ENCODE peak calls at places on chromosomes 12 and 14, in nine cellular contexts. L, F, W, E, X, A, O, S and B are unnamed samples.

GRCh38 chr12:93968928-93969327 is 179.4 kb upstream of the PLXNC1 start:
- DNase-seq in F (no peak), X (no peak), O (no peak), W (no peak), S (no peak), A (no peak), E (no peak), L (no peak), B (no peak)

GRCh38 chr14:105944632-105945610 is 418.5 kb downstream of the TMEM121 start:
- DNase-seq in E (peak), L (no peak), X (no peak), F (peak), W (no peak), A (no peak), O (peak), S (peak), B (peak)

GRCh38 chr12:97875064-97875463 is 412.5 kb downstream of the RMST start:
- DNase-seq in A (no peak), L (no peak), E (no peak), S (no peak), O (no peak), W (no peak), F (peak), X (no peak), B (no peak)

GRCh38 chr12:131711551-131712205 is 788 bp downstream of the SFSWAP start:
- DNase-seq in O (no peak), A (no peak), L (no peak), X (no peak), S (peak), F (no peak), E (peak), W (no peak), B (no peak)

GRCh38 chr12:58537278-58537677 is 383.0 kb downstream of the LRIG3 start:
- DNase-seq in S (no peak), W (no peak), A (peak), F (peak), E (no peak), O (no peak), L (no peak), X (no peak), B (no peak)

GRCh38 chr14:90060965-90061848 is 587 bp upstream of the KCNK13 start:
- DNase-seq in W (no peak), S (no peak), X (no peak), A (no peak), L (no peak), O (peak), F (no peak), E (no peak), B (peak)

GRCh38 chr14:104109731-104110361 is 24.3 kb downstream of the ASPG start:
- DNase-seq in W (no peak), O (no peak), F (peak), X (no peak), L (no peak), E (no peak), S (no peak), A (no peak), B (no peak)

GRCh38 chr12:3251067-3251466 is 173.9 kb downstream of the TSPAN9 start:
- DNase-seq in E (no peak), O (no peak), X (no peak), A (no peak), W (no peak), L (no peak), S (no peak), F (no peak), B (no peak)

GRCh38 chr12:104219908-104220404 is 4.4 kb downstream of the TXNRD1 start:
- DNase-seq in A (peak), O (peak), L (peak), X (no peak), E (peak), F (peak), S (peak), W (no peak), B (peak)